ENCODE peak calls at places on chromosomes 2 and 18, in six cellular contexts. X is Peyer's patch, O is IMR-90, Q is lower leg skin, C is thyroid gland, V is adrenal gland. B is an unnamed sample.

GRCh38 chr18:67001052-67001451 is 397.2 kb upstream of the CDH19 start:
- DNase-seq in C (no peak), O (no peak), Q (no peak), V (no peak), X (no peak), B (no peak)

GRCh38 chr18:63971320-63972071 is 1.6 kb downstream of the SERPINB8 start:
- DNase-seq in O (no peak), V (no peak), X (no peak), Q (no peak), C (no peak), B (no peak)

GRCh38 chr18:46946656-46947282 is 29.4 kb downstream of the KATNAL2 start:
- DNase-seq in V (peak; percentile 87), C (peak; percentile 74), X (peak; percentile 72), Q (peak; percentile 92), O (peak; percentile 80), B (no peak)

GRCh38 chr2:197042613-197043248 is 116.2 kb upstream of the PGAP1 start:
- DNase-seq in X (no peak), V (no peak), Q (no peak), C (no peak), O (peak; percentile 11), B (no peak)

GRCh38 chr2:235607541-235608199 is 113.8 kb downstream of the AGAP1 start:
- DNase-seq in V (no peak), O (no peak), X (no peak), Q (no peak), C (no peak), B (no peak)

GRCh38 chr18:75065251-75066000 is 143.5 kb downstream of the PTGR3 start:
- DNase-seq in V (no peak), O (no peak), Q (peak; percentile 59), C (no peak), X (no peak), B (no peak)

GRCh38 chr18:45332911-45333310 is 282.4 kb upstream of the SLC14A2 start:
- DNase-seq in O (no peak), C (no peak), X (no peak), V (no peak), Q (no peak), B (no peak)

GRCh38 chr2:234686088-234686890 is 189.4 kb upstream of the ARL4C start:
- DNase-seq in V (no peak), X (no peak), O (no peak), Q (no peak), C (no peak), B (no peak)

GRCh38 chr2:55056024-55056521 is 5.8 kb upstream of the RTN4 start:
- DNase-seq in V (peak; percentile 79), O (peak; percentile 47), Q (peak; percentile 89), X (no peak), C (no peak), B (no peak)

GRCh38 chr18:67359868-67360838 is 156.4 kb downstream of the DSEL start:
- DNase-seq in C (no peak), V (peak; percentile 84), O (peak; percentile 96), Q (no peak), X (no peak), B (peak; percentile 37)

GRCh38 chr2:106193491-106193976 is 567 bp downstream of the UXS1 start:
- DNase-seq in C (peak; percentile 56), X (peak; percentile 69), V (peak; percentile 43), Q (peak; percentile 89), O (no peak), B (peak; percentile 25)

GRCh38 chr2:202881570-202881969 is 10.0 kb upstream of the ICA1L start:
- DNase-seq in X (no peak), O (no peak), C (no peak), Q (no peak), V (peak; percentile 30), B (no peak)

GRCh38 chr2:126990605-126991532 is 92.2 kb downstream of the TEX51 start:
- DNase-seq in Q (peak; percentile 45), C (peak; percentile 52), X (no peak), V (no peak), O (no peak), B (no peak)

GRCh38 chr2:237873961-237874551 is 14.6 kb downstream of the RAMP1 start:
- DNase-seq in Q (peak; percentile 82), X (no peak), C (no peak), V (no peak), O (no peak), B (no peak)

GRCh38 chr2:237876056-237876439 is 16.6 kb downstream of the RAMP1 start:
- DNase-seq in V (no peak), Q (peak; percentile 72), C (no peak), O (no peak), X (no peak), B (no peak)

GRCh38 chr2:237873382-237873781 is 14.0 kb downstream of the RAMP1 start:
- DNase-seq in O (no peak), C (no peak), X (no peak), V (no peak), Q (peak; percentile 73), B (no peak)

GRCh38 chr2:237875234-237876055 is 16.0 kb downstream of the RAMP1 start:
- DNase-seq in V (no peak), Q (peak; percentile 72), C (no peak), O (no peak), X (no peak), B (no peak)

DNA sequence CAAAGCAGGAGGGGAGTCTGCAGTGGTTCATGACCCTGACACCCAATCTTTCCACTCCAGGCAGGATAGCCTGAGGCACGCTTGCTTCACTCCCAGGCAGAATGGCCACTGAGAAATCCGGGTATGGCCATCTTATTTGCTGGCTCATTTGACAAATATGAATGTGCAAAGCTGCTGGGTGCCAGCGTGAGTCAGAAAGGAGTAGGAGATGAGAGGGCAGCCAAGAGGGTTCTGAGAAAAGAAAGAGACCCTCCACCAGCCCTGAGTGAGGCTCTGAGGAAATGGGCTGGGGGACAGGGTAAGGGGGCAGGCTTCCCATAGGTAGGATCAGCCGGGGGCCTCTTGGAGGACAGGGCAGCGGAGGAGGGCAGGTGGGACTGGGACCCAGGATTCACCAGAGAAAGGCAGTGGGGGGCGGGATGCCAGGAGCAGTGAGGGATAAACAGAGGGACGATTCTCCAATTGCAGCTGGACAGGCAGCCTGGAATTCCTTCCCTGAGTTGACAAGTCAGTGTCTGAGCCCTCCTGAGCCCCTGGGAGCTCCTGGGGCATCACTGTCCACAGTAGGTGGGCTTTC is 15.2 kb downstream of the RAMP1 start:
- DNase-seq in X (no peak), C (no peak), V (no peak), Q (peak; percentile 64), O (peak; percentile 76), B (peak; percentile 91)
- TF ChIP-seq POLR2A in X (no peak), C (no peak), V (no peak), Q (no peak), O (no peak), B (no peak)

GRCh38 chr18:24395049-24395780 is 2.4 kb downstream of the OSBPL1A start:
- DNase-seq in X (no peak), Q (no peak), V (no peak), O (peak; percentile 51), C (no peak), B (no peak)

GRCh38 chr18:24397131-24397693 is 412 bp downstream of the OSBPL1A start:
- DNase-seq in Q (peak; percentile 96), X (no peak), C (peak; percentile 68), V (peak; percentile 85), O (peak; percentile 78), B (peak; percentile 15)

GRCh38 chr18:24398515-24398914 is 891 bp upstream of the OSBPL1A start:
- DNase-seq in X (no peak), Q (peak; percentile 85), O (peak; percentile 46), C (peak; percentile 22), V (no peak), B (no peak)

GRCh38 chr18:24396082-24396623 is 1.5 kb downstream of the OSBPL1A start:
- DNase-seq in Q (no peak), C (no peak), X (no peak), V (no peak), O (peak; percentile 26), B (no peak)

DNA sequence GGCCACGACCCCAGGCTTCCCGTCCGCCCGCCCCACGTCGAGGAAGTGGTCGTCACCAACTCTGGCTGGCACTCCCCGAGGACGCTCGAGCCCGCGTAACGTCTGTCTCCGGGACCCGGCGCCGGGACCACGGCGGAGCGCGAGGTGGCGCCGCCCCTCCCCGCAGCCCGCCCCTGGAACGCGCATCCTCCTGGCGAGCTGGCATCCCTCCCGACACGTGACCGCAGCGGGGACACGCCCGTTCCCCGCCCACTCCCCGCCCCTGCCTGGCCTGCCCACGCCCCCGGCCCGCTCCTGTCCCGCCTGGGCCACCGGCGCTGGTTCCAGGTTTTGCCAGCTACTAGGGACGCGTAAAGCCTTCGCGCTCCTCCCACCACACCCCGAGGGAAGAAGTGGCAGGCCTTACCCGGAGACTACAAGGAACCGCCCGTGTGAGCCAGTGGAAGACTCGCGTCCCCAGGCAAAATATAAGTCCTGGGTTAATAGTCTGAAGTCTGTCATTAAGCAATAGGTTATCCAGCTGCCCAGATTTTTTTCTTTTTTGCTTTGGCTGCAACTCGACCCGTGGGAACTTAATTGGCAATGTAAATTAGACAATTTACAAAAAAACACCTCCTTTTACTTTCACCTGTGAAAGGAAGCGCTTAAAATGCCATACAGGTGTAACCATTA is at the start of gene OSBPL1A:
- DNase-seq in C (peak; percentile 96), X (peak; percentile 97), V (peak; percentile 98), Q (peak; percentile 99), O (peak; percentile 85), B (peak; percentile 68)
- TF ChIP-seq POLR2A in C (peak; percentile 76), X (peak; percentile 61), V (peak; percentile 78), Q (peak; percentile 62), O (peak; percentile 59), B (peak; percentile 81)

GRCh38 chr2:241235859-241236593 is 47.5 kb downstream of the ANO7 start:
- DNase-seq in C (no peak), X (no peak), V (peak; percentile 13), O (no peak), Q (no peak), B (no peak)

GRCh38 chr2:241232736-241233575 is 44.5 kb downstream of the ANO7 start:
- DNase-seq in O (no peak), X (peak; percentile 42), Q (no peak), V (no peak), C (no peak), B (no peak)

GRCh38 chr2:241234962-241235361 is 46.5 kb downstream of the ANO7 start:
- DNase-seq in Q (no peak), X (peak; percentile 29), O (no peak), C (no peak), V (no peak), B (no peak)

GRCh38 chr2:241235396-241235795 is 46.9 kb downstream of the ANO7 start:
- DNase-seq in O (no peak), V (peak; percentile 45), Q (no peak), X (no peak), C (no peak), B (no peak)

DNA sequence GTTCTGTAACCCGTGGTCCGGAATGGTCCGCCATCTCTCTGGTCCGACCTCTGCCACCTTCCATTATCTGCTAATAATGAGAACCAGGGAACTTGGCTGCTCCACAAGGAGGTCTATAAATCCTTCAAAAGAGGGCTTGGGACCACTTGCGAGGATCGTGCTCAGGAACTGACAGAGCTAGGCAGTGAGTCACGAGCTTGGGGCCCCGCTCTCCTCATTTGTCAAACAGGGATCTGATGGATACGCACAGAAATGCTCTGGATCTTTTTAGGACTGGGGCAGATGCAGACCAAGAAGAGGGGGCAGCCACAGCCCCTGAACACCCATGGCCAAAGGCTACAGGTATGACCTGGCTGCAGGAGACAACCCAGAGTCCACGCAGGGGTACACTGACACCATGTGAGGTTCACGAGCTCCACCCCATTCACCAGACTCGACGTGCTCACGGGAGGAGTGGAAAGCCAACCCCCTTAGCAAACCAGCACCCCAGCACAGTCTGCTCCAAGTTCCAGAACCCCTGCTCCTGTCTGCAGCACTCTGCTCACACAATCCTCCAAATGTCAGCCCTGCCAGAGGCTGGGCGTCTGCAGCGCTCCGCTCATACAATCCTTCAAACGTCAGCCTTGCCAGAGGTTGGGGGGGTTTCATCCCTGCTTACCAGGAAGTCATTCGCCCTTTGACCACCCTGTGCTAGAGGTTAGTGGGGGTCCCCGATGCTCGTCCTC is 45.8 kb downstream of the ANO7 start:
- DNase-seq in C (no peak), X (peak; percentile 23), O (no peak), Q (no peak), V (peak; percentile 12), B (no peak)
- TF ChIP-seq POLR2A in C (no peak), X (no peak), O (no peak), Q (no peak), V (no peak), B (no peak)

GRCh38 chr2:96536445-96537065 is at the start of gene ARID5A:
- DNase-seq in X (peak; percentile 92), C (peak; percentile 95), V (peak; percentile 93), Q (peak; percentile 99), O (peak; percentile 85), B (peak; percentile 94)
- TF ChIP-seq POLR2A in X (peak; percentile 88), C (peak; percentile 92), V (peak; percentile 78), Q (peak; percentile 91), O (peak; percentile 96), B (peak; percentile 78)

B was measured in H54.